ENCODE peak calls at places on chromosomes 5 and 9, in four cellular contexts. X is WERI-Rb-1; U is CD4-positive, alpha-beta memory T cell; R is GM12892. P is an unnamed sample.

GRCh38 chr9:38009035-38009501 is 60.0 kb downstream of the SHB start:
- DNase-seq in X (no peak), U (no peak), R (no peak), P (no peak)

GRCh38 chr5:95441631-95442030 is 50.5 kb downstream of the FAM81B start:
- DNase-seq in X (peak; percentile 77), U (no peak), R (no peak), P (peak; percentile 55)

GRCh38 chr9:92609142-92609500 is 60.8 kb downstream of the IPPK start:
- DNase-seq in X (peak; percentile 89), U (no peak), R (no peak), P (no peak)

GRCh38 chr9:124257070-124257864 is 482 bp upstream of the NEK6 start:
- DNase-seq in X (no peak), U (no peak), R (no peak), P (no peak)

GRCh38 chr9:91746357-91746756 is 203.7 kb downstream of the ROR2 start:
- DNase-seq in X (no peak), U (no peak), R (no peak), P (no peak)

GRCh38 chr5:127941646-127942045 is 141.9 kb upstream of the SLC12A2 start:
- DNase-seq in X (peak; percentile 91), U (no peak), R (no peak), P (peak; percentile 83)

GRCh38 chr9:92635760-92636159 is 34.2 kb downstream of the IPPK start:
- DNase-seq in X (no peak), U (no peak), R (no peak), P (no peak)

GRCh38 chr5:143676794-143677193 is 135.2 kb upstream of the HMHB1 start:
- DNase-seq in X (no peak), U (no peak), R (no peak), P (no peak)

GRCh38 chr9:130333041-130334040 is 67.8 kb downstream of the HMCN2 start:
- DNase-seq in X (peak; percentile 65), U (no peak), R (no peak), P (no peak)

GRCh38 chr5:125120012-125120411 is 373.6 kb upstream of the ZNF608 start:
- DNase-seq in X (no peak), U (no peak), R (no peak), P (no peak)

GRCh38 chr5:61916621-61917620 is 389.1 kb upstream of the KIF2A start:
- DNase-seq in X (no peak), U (no peak), R (no peak), P (no peak)

GRCh38 chr5:111973946-111974345 is 217.0 kb upstream of the NREP start:
- DNase-seq in X (no peak), U (no peak), R (no peak), P (no peak)

GRCh38 chr5:176738851-176739250 is 71.5 kb upstream of the UNC5A start:
- DNase-seq in X (no peak), U (no peak), R (peak; percentile 0), P (peak; percentile 16)

GRCh38 chr5:150624334-150625163 is 15.9 kb upstream of the SYNPO start:
- DNase-seq in X (no peak), U (peak; percentile 44), R (peak; percentile 77), P (peak; percentile 70)

GRCh38 chr9:86974421-86974820 is 27.1 kb upstream of the GAS1 start:
- DNase-seq in X (no peak), U (no peak), R (no peak), P (no peak)

P was measured in D341Med.